ENCODE peak calls at places on chromosomes 16 and 17, in eight cellular contexts. One of them, this sample, is unnamed.

GRCh38 chr17:50151041-50151936 is 812 bp upstream of the PPP1R9B start:
- DNase-seq in heart right ventricle: peak
- DNase-seq in Peyer's patch: peak
- DNase-seq in fibroblast of mammary gland: peak
- DNase-seq in epithelial cell of esophagus: peak
- DNase-seq in pancreas: peak
- DNase-seq in AG10803: peak
- DNase-seq in HFF-Myc: peak
- DNase-seq in this sample: peak

GRCh38 chr16:16022683-16023064 is 73.3 kb downstream of the ABCC1 start:
- DNase-seq in Peyer's patch: no peak
- DNase-seq in AG10803: no peak
- DNase-seq in heart right ventricle: no peak
- DNase-seq in fibroblast of mammary gland: no peak
- DNase-seq in epithelial cell of esophagus: no peak
- DNase-seq in pancreas: no peak
- DNase-seq in HFF-Myc: no peak
- DNase-seq in this sample: no peak

GRCh38 chr16:11977206-11978041 is 890 bp downstream of the SNX29 start:
- DNase-seq in Peyer's patch: no peak
- DNase-seq in AG10803: peak
- DNase-seq in epithelial cell of esophagus: peak
- DNase-seq in pancreas: no peak
- DNase-seq in heart right ventricle: no peak
- DNase-seq in fibroblast of mammary gland: peak
- DNase-seq in HFF-Myc: no peak
- DNase-seq in this sample: no peak

GRCh38 chr16:74698220-74698619 is 2.4 kb downstream of the MLKL start:
- DNase-seq in HFF-Myc: no peak
- DNase-seq in Peyer's patch: no peak
- DNase-seq in epithelial cell of esophagus: peak
- DNase-seq in AG10803: peak
- DNase-seq in fibroblast of mammary gland: peak
- DNase-seq in pancreas: no peak
- DNase-seq in heart right ventricle: no peak
- DNase-seq in this sample: no peak

GRCh38 chr16:19375561-19376158 is 42.0 kb upstream of the TMC5 start:
- DNase-seq in epithelial cell of esophagus: peak
- DNase-seq in heart right ventricle: peak
- DNase-seq in AG10803: peak
- DNase-seq in pancreas: no peak
- DNase-seq in fibroblast of mammary gland: peak
- DNase-seq in Peyer's patch: peak
- DNase-seq in HFF-Myc: peak
- DNase-seq in this sample: no peak

GRCh38 chr17:77615672-77616242 is 342.7 kb upstream of the TNRC6C start:
- DNase-seq in Peyer's patch: no peak
- DNase-seq in AG10803: peak
- DNase-seq in pancreas: no peak
- DNase-seq in fibroblast of mammary gland: no peak
- DNase-seq in epithelial cell of esophagus: no peak
- DNase-seq in heart right ventricle: no peak
- DNase-seq in HFF-Myc: no peak
- DNase-seq in this sample: no peak

GRCh38 chr17:32609085-32609484 is 122.3 kb downstream of the CDK5R1 start:
- DNase-seq in AG10803: peak
- DNase-seq in Peyer's patch: peak
- DNase-seq in epithelial cell of esophagus: peak
- DNase-seq in HFF-Myc: no peak
- DNase-seq in heart right ventricle: peak
- DNase-seq in fibroblast of mammary gland: peak
- DNase-seq in pancreas: peak
- DNase-seq in this sample: peak

GRCh38 chr16:79182618-79183017 is 417.9 kb downstream of the MAF start:
- DNase-seq in heart right ventricle: no peak
- DNase-seq in Peyer's patch: no peak
- DNase-seq in fibroblast of mammary gland: peak
- DNase-seq in AG10803: no peak
- DNase-seq in HFF-Myc: no peak
- DNase-seq in epithelial cell of esophagus: no peak
- DNase-seq in pancreas: no peak
- DNase-seq in this sample: no peak

GRCh38 chr16:22192261-22193133 is 13.6 kb upstream of the EEF2K start:
- DNase-seq in AG10803: peak
- DNase-seq in HFF-Myc: peak
- DNase-seq in pancreas: peak
- DNase-seq in fibroblast of mammary gland: peak
- DNase-seq in heart right ventricle: peak
- DNase-seq in epithelial cell of esophagus: peak
- DNase-seq in Peyer's patch: peak
- DNase-seq in this sample: peak

GRCh38 chr16:66899310-66899944 is 19.1 kb downstream of the PDP2 start:
- DNase-seq in fibroblast of mammary gland: peak
- DNase-seq in heart right ventricle: no peak
- DNase-seq in pancreas: no peak
- DNase-seq in AG10803: peak
- DNase-seq in Peyer's patch: no peak
- DNase-seq in HFF-Myc: no peak
- DNase-seq in epithelial cell of esophagus: no peak
- DNase-seq in this sample: no peak

GRCh38 chr17:21161498-21162393 is 35.0 kb downstream of the DHRS7B start:
- DNase-seq in heart right ventricle: no peak
- DNase-seq in pancreas: no peak
- DNase-seq in HFF-Myc: no peak
- DNase-seq in fibroblast of mammary gland: peak
- DNase-seq in Peyer's patch: no peak
- DNase-seq in AG10803: peak
- DNase-seq in epithelial cell of esophagus: no peak
- DNase-seq in this sample: no peak

GRCh38 chr16:78770353-78771091 is 671.1 kb downstream of the WWOX start:
- DNase-seq in pancreas: peak
- DNase-seq in epithelial cell of esophagus: peak
- DNase-seq in HFF-Myc: no peak
- DNase-seq in fibroblast of mammary gland: peak
- DNase-seq in heart right ventricle: peak
- DNase-seq in Peyer's patch: peak
- DNase-seq in AG10803: peak
- DNase-seq in this sample: peak

GRCh38 chr17:1110524-1110843 is 69.3 kb downstream of the ABR start:
- DNase-seq in HFF-Myc: no peak
- DNase-seq in heart right ventricle: no peak
- DNase-seq in epithelial cell of esophagus: no peak
- DNase-seq in AG10803: no peak
- DNase-seq in Peyer's patch: no peak
- DNase-seq in pancreas: no peak
- DNase-seq in fibroblast of mammary gland: no peak
- DNase-seq in this sample: no peak
- H3K4me3 ChIP-seq in HFF-Myc: no peak
- H3K4me3 ChIP-seq in heart right ventricle: no peak
- H3K4me3 ChIP-seq in epithelial cell of esophagus: no peak
- H3K4me3 ChIP-seq in AG10803: no peak
- H3K4me3 ChIP-seq in Peyer's patch: no peak
- H3K4me3 ChIP-seq in pancreas: no peak
- H3K4me3 ChIP-seq in fibroblast of mammary gland: no peak
- H3K4me3 ChIP-seq in this sample: no peak

GRCh38 chr17:44970136-44970737 is 2.1 kb upstream of the C1QL1 start:
- DNase-seq in HFF-Myc: no peak
- DNase-seq in heart right ventricle: peak
- DNase-seq in Peyer's patch: no peak
- DNase-seq in AG10803: peak
- DNase-seq in epithelial cell of esophagus: no peak
- DNase-seq in pancreas: no peak
- DNase-seq in fibroblast of mammary gland: peak
- DNase-seq in this sample: no peak
- H3K4me3 ChIP-seq in HFF-Myc: peak
- H3K4me3 ChIP-seq in heart right ventricle: peak
- H3K4me3 ChIP-seq in Peyer's patch: peak
- H3K4me3 ChIP-seq in AG10803: peak
- H3K4me3 ChIP-seq in epithelial cell of esophagus: peak
- H3K4me3 ChIP-seq in pancreas: no peak
- H3K4me3 ChIP-seq in fibroblast of mammary gland: peak
- H3K4me3 ChIP-seq in this sample: peak

DNA sequence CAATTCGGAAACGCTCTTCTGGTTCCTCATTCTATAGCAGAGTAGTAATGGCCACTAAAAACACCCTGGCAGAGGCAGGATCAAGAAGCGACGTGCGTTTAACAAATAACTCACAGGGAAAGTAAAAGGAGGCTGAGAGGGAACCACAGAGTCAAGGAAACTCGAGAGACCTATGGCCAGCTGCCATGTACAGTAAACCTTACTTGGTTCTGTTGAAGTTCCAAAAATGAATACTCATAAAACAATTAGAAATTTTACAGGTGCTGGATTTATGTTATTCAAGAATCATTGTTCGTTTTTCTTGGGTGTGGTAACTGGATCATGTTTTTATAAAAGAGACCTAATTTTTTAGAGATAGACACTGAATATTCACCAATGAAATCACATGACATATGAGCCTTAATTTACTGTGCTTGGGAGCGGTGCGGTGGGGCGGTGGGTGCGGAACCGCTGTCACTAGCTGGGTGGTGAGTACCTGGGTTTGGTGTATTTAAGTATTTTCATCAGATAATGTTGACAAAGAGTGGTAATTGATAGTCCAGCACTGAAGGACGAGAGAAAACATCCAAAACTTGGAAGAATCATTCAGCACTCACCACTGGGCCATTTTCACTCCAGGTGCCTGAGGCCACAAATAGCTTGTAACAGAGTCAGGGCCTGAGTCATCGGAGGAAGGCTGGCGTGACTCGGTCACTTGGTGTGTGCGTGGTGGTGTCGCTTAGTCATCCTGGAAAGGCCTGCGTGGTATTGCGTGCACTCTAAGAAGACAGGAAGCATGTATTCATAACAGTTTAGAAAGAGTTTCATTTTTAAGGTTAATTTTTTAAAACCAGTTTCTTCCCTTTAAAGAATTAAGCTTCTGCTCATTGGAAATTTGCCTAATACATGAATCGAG is 135.4 kb upstream of the CHMP6 start:
- DNase-seq in HFF-Myc: peak
- DNase-seq in epithelial cell of esophagus: peak
- DNase-seq in pancreas: no peak
- DNase-seq in Peyer's patch: no peak
- DNase-seq in fibroblast of mammary gland: peak
- DNase-seq in AG10803: peak
- DNase-seq in heart right ventricle: no peak
- DNase-seq in this sample: no peak
- H3K4me3 ChIP-seq in HFF-Myc: no peak
- H3K4me3 ChIP-seq in epithelial cell of esophagus: no peak
- H3K4me3 ChIP-seq in pancreas: no peak
- H3K4me3 ChIP-seq in Peyer's patch: no peak
- H3K4me3 ChIP-seq in fibroblast of mammary gland: no peak
- H3K4me3 ChIP-seq in AG10803: no peak
- H3K4me3 ChIP-seq in heart right ventricle: no peak
- H3K4me3 ChIP-seq in this sample: no peak

DNA sequence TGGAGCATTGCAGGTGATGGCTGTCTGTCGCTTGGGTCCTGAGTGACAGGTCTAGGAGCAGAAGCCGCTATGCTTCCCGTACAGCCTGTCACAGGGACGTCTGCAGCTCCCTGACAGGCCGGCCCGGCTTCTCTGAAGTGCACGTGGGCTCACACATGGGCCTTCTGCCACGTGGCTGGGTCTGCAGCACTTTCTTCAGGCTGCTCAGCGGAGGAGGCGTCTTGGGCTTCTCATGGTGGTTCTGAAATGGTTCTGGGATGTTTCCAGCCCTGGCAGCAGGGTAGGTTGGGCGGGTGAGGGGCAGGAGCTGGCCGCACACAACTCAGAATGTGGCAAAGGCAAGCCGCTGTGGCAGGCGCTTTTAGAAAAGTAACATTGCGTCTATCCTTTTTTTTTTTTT is 80.3 kb upstream of the ZNF750 start:
- DNase-seq in Peyer's patch: no peak
- DNase-seq in epithelial cell of esophagus: no peak
- DNase-seq in HFF-Myc: no peak
- DNase-seq in AG10803: no peak
- DNase-seq in fibroblast of mammary gland: no peak
- DNase-seq in heart right ventricle: no peak
- DNase-seq in pancreas: no peak
- DNase-seq in this sample: no peak
- H3K4me3 ChIP-seq in Peyer's patch: no peak
- H3K4me3 ChIP-seq in epithelial cell of esophagus: no peak
- H3K4me3 ChIP-seq in HFF-Myc: no peak
- H3K4me3 ChIP-seq in AG10803: no peak
- H3K4me3 ChIP-seq in fibroblast of mammary gland: no peak
- H3K4me3 ChIP-seq in heart right ventricle: no peak
- H3K4me3 ChIP-seq in pancreas: no peak
- H3K4me3 ChIP-seq in this sample: no peak

DNA sequence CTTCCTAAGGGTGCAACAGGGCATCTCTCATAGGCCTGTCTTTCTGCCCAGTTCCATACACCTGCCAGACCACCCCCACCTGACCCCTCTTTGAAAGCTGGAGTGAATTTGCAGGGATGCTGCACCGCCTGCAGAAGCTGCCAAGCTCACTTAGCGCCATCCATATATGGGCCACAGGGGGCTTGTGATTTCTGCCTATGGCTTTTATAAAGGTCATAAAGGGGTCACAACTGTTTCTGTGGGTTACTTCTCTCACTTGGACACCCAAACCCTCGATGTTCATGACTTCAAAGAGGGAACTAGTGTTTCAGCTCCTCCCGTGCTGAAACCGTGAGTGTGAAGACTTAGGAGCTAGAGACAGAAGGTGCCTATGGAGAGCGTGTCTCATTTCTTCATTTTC is 23.9 kb upstream of the MEAK7 start:
- DNase-seq in pancreas: no peak
- DNase-seq in heart right ventricle: no peak
- DNase-seq in fibroblast of mammary gland: no peak
- DNase-seq in HFF-Myc: no peak
- DNase-seq in epithelial cell of esophagus: no peak
- DNase-seq in Peyer's patch: no peak
- DNase-seq in AG10803: no peak
- DNase-seq in this sample: no peak
- H3K4me3 ChIP-seq in pancreas: no peak
- H3K4me3 ChIP-seq in heart right ventricle: no peak
- H3K4me3 ChIP-seq in fibroblast of mammary gland: no peak
- H3K4me3 ChIP-seq in HFF-Myc: no peak
- H3K4me3 ChIP-seq in epithelial cell of esophagus: no peak
- H3K4me3 ChIP-seq in Peyer's patch: no peak
- H3K4me3 ChIP-seq in AG10803: no peak
- H3K4me3 ChIP-seq in this sample: no peak

This sample was measured in upper lobe of right lung.